ENCODE peak calls at places on chromosomes 5 and 9, in five cellular contexts. P is HuH-7, S is tibial artery, F is AG04449, V is mucosa of gallbladder. L is an unnamed sample.
A peak's percentile ranks its signal among the peaks of the same experiment; 100 is the strongest.

GRCh38 chr5:180668835-180669596 is 19.6 kb upstream of the FLT4 start:
- DNase-seq in P (no peak), S (no peak), F (no peak), V (no peak), L (peak; percentile 24)

GRCh38 chr5:172441262-172441751 is 13.0 kb downstream of the SH3PXD2B start:
- DNase-seq in P (no peak), S (peak; percentile 75), F (no peak), V (no peak), L (no peak)

GRCh38 chr5:105735704-105736103 is 1935.0 kb downstream of the EFNA5 start:
- DNase-seq in P (no peak), S (no peak), F (no peak), V (no peak), L (no peak)

GRCh38 chr9:109479822-109480221 is 18.3 kb downstream of the PTPN3 start:
- DNase-seq in P (no peak), S (no peak), F (no peak), V (no peak), L (no peak)

GRCh38 chr5:11494340-11494739 is 409.9 kb downstream of the CTNND2 start:
- DNase-seq in P (no peak), S (no peak), F (no peak), V (no peak), L (no peak)

GRCh38 chr9:103397868-103398600 is 402.9 kb downstream of the CYLC2 start:
- DNase-seq in P (peak; percentile 18), S (no peak), F (no peak), V (peak; percentile 46), L (peak; percentile 51)

GRCh38 chr5:139014726-139015125 is 139.6 kb upstream of the LRRTM2 start:
- DNase-seq in P (no peak), S (no peak), F (no peak), V (peak; percentile 18), L (no peak)

GRCh38 chr5:59893436-59894227 is at the start of gene PDE4D:
- DNase-seq in P (peak; percentile 23), S (peak; percentile 81), F (no peak), V (peak; percentile 60), L (no peak)

GRCh38 chr9:70044450-70045307 is 1.0 kb downstream of the MAMDC2 start:
- DNase-seq in P (no peak), S (peak; percentile 79), F (no peak), V (no peak), L (no peak)

GRCh38 chr5:130333089-130333488 is 428.8 kb downstream of the CHSY3 start:
- DNase-seq in P (no peak), S (no peak), F (peak; percentile 12), V (no peak), L (no peak)

GRCh38 chr9:3962467-3962866 is 337.4 kb downstream of the GLIS3 start:
- DNase-seq in P (peak; percentile 23), S (no peak), F (no peak), V (no peak), L (peak; percentile 80)

GRCh38 chr5:53338971-53339370 is 141.5 kb upstream of the FST start:
- DNase-seq in P (no peak), S (no peak), F (no peak), V (no peak), L (no peak)

GRCh38 chr5:59596586-59597348 is 296.8 kb downstream of the PDE4D start:
- DNase-seq in P (no peak), S (no peak), F (no peak), V (no peak), L (no peak)

GRCh38 chr5:10885026-10885425 is 124.0 kb upstream of the DAP start:
- DNase-seq in P (no peak), S (no peak), F (no peak), V (no peak), L (no peak)

GRCh38 chr9:130741831-130742449 is 48.4 kb downstream of the EXOSC2 start:
- DNase-seq in P (no peak), S (no peak), F (no peak), V (no peak), L (no peak)

GRCh38 chr5:132190161-132190817 is 37.4 kb downstream of the P4HA2 start:
- DNase-seq in P (peak; percentile 71), S (no peak), F (peak; percentile 17), V (peak; percentile 34), L (peak; percentile 76)

GRCh38 chr5:20335978-20336377 is 348.0 kb upstream of the CDH18 start:
- DNase-seq in P (peak; percentile 1), S (no peak), F (no peak), V (no peak), L (no peak)

GRCh38 chr9:81823672-81824554 is 104.3 kb upstream of the SPATA31D4 start:
- DNase-seq in P (no peak), S (no peak), F (no peak), V (no peak), L (no peak)

GRCh38 chr9:33161011-33161588 is 6.0 kb downstream of the B4GALT1 start:
- DNase-seq in P (no peak), S (peak; percentile 82), F (peak; percentile 93), V (peak; percentile 52), L (no peak)

GRCh38 chr9:99115947-99116543 is 11.1 kb downstream of the TGFBR1 start:
- DNase-seq in P (no peak), S (no peak), F (no peak), V (no peak), L (no peak)

GRCh38 chr5:167513383-167513782 is 778.1 kb upstream of the WWC1 start:
- DNase-seq in P (no peak), S (no peak), F (no peak), V (no peak), L (no peak)

GRCh38 chr5:140575309-140575708 is 10.7 kb downstream of the SLC35A4 start:
- DNase-seq in P (peak; percentile 53), S (no peak), F (no peak), V (no peak), L (peak; percentile 76)

GRCh38 chr5:74184649-74185048 is 455.9 kb downstream of the ENC1 start:
- DNase-seq in P (no peak), S (no peak), F (no peak), V (no peak), L (no peak)

GRCh38 chr5:34031966-34032365 is 11.0 kb downstream of the C1QTNF3 start:
- DNase-seq in P (no peak), S (no peak), F (no peak), V (no peak), L (no peak)

GRCh38 chr9:98091735-98092632 is 27.0 kb downstream of the TRIM14 start:
- DNase-seq in P (no peak), S (peak; percentile 29), F (peak; percentile 16), V (no peak), L (no peak)

GRCh38 chr5:62064993-62065392 is 241.0 kb upstream of the KIF2A start:
- DNase-seq in P (no peak), S (no peak), F (no peak), V (no peak), L (no peak)

GRCh38 chr5:82165740-82166530 is 112.2 kb downstream of the RPS23 start:
- DNase-seq in P (peak; percentile 40), S (peak; percentile 84), F (peak; percentile 85), V (peak; percentile 78), L (peak; percentile 71)

GRCh38 chr5:1479581-1480188 is 34.4 kb upstream of the SLC6A3 start:
- DNase-seq in P (peak; percentile 85), S (no peak), F (peak; percentile 10), V (no peak), L (peak; percentile 23)

GRCh38 chr9:3873818-3874217 is 348.0 kb upstream of the RFX3 start:
- DNase-seq in P (no peak), S (no peak), F (no peak), V (no peak), L (no peak)

GRCh38 chr9:94717656-94718225 is 8.8 kb upstream of the AOPEP start:
- DNase-seq in P (no peak), S (no peak), F (no peak), V (no peak), L (no peak)

GRCh38 chr5:12794476-12795332 is 890.5 kb upstream of the CTNND2 start:
- DNase-seq in P (no peak), S (no peak), F (no peak), V (no peak), L (no peak)

GRCh38 chr5:179572386-179572785 is 22.0 kb downstream of the RUFY1 start:
- DNase-seq in P (no peak), S (no peak), F (no peak), V (no peak), L (no peak)

GRCh38 chr5:98529321-98529720 is 244.1 kb upstream of the RGMB start:
- DNase-seq in P (no peak), S (no peak), F (no peak), V (no peak), L (no peak)

GRCh38 chr5:96114736-96115466 is 153.2 kb upstream of the ELL2 start:
- DNase-seq in P (no peak), S (no peak), F (no peak), V (no peak), L (no peak)

GRCh38 chr9:18976368-18977238 is 56.4 kb downstream of the SAXO1 start:
- DNase-seq in P (no peak), S (no peak), F (peak; percentile 74), V (no peak), L (no peak)

GRCh38 chr5:176561259-176561658 is 12.1 kb downstream of the CDHR2 start:
- DNase-seq in P (no peak), S (no peak), F (no peak), V (no peak), L (no peak)

GRCh38 chr9:21762064-21762463 is 40.4 kb upstream of the MTAP start:
- DNase-seq in P (no peak), S (no peak), F (no peak), V (no peak), L (no peak)

L was measured in HepG2.